ENCODE peak calls at places on chromosome 21, in ten cellular contexts. I, O, K, P, U, D, A, L, W and Q are unnamed samples.

GRCh38 chr21:42878993-42879787 is at the start of gene WDR4:
- DNase-seq in I (peak), O (peak), K (peak), P (peak), U (peak), D (peak), A (peak), L (peak), W (peak), Q (peak)

GRCh38 chr21:31894441-31894840 is 21.6 kb downstream of the HUNK start:
- DNase-seq in I (no peak), O (no peak), K (no peak), P (no peak), U (no peak), D (no peak), A (peak), L (no peak), W (no peak), Q (no peak)

GRCh38 chr21:34797926-34798595 is 129.3 kb downstream of the CLIC6 start:
- DNase-seq in I (no peak), O (no peak), K (no peak), P (peak), U (no peak), D (no peak), A (no peak), L (no peak), W (no peak), Q (no peak)

GRCh38 chr21:42075686-42076471 is 4.8 kb downstream of the UMODL1 start:
- DNase-seq in I (peak), O (no peak), K (no peak), P (no peak), U (no peak), D (no peak), A (no peak), L (peak), W (no peak), Q (no peak)

GRCh38 chr21:43313221-43313938 is 113.6 kb downstream of the SIK1 start:
- DNase-seq in I (no peak), O (no peak), K (no peak), P (no peak), U (no peak), D (no peak), A (no peak), L (no peak), W (no peak), Q (no peak)

GRCh38 chr21:43767980-43768867 is 7.9 kb downstream of the CSTB start:
- DNase-seq in I (no peak), O (no peak), K (no peak), P (peak), U (no peak), D (peak), A (no peak), L (no peak), W (peak), Q (peak)

GRCh38 chr21:41761211-41762181 is 5.4 kb downstream of the RIPK4 start:
- DNase-seq in I (no peak), O (peak), K (no peak), P (peak), U (no peak), D (peak), A (no peak), L (no peak), W (peak), Q (no peak)

GRCh38 chr21:15003463-15004135 is 61.2 kb downstream of the NRIP1 start:
- DNase-seq in I (no peak), O (no peak), K (no peak), P (no peak), U (no peak), D (no peak), A (no peak), L (no peak), W (no peak), Q (no peak)

GRCh38 chr21:45525910-45526306 is 16.3 kb downstream of the SLC19A1 start:
- DNase-seq in I (peak), O (peak), K (no peak), P (no peak), U (no peak), D (no peak), A (peak), L (peak), W (no peak), Q (no peak)

GRCh38 chr21:41418393-41418792 is 7.6 kb upstream of the MX1 start:
- DNase-seq in I (no peak), O (no peak), K (no peak), P (no peak), U (no peak), D (no peak), A (no peak), L (no peak), W (no peak), Q (no peak)

GRCh38 chr21:39386194-39386593 is 37.3 kb upstream of the HMGN1 start:
- DNase-seq in I (peak), O (peak), K (no peak), P (no peak), U (no peak), D (peak), A (peak), L (peak), W (no peak), Q (no peak)

GRCh38 chr21:33898546-33898945 is 17.1 kb downstream of the ATP5PO start:
- DNase-seq in I (no peak), O (no peak), K (no peak), P (no peak), U (no peak), D (no peak), A (no peak), L (no peak), W (no peak), Q (peak)

GRCh38 chr21:40689241-40689640 is 157.7 kb downstream of the DSCAM start:
- DNase-seq in I (no peak), O (no peak), K (no peak), P (no peak), U (no peak), D (no peak), A (no peak), L (no peak), W (no peak), Q (no peak)

GRCh38 chr21:38999148-38999547 is 184.1 kb downstream of the PSMG1 start:
- DNase-seq in I (no peak), O (no peak), K (no peak), P (no peak), U (no peak), D (peak), A (peak), L (no peak), W (peak), Q (no peak)

GRCh38 chr21:14900611-14901010 is 164.2 kb downstream of the NRIP1 start:
- DNase-seq in I (no peak), O (no peak), K (no peak), P (peak), U (no peak), D (peak), A (no peak), L (no peak), W (peak), Q (no peak)

GRCh38 chr21:43719748-43720538 is 1.0 kb downstream of the PDXK start:
- DNase-seq in I (peak), O (no peak), K (no peak), P (no peak), U (no peak), D (no peak), A (no peak), L (peak), W (no peak), Q (no peak)

GRCh38 chr21:41953831-41954653 is at the start of gene C2CD2:
- DNase-seq in I (no peak), O (peak), K (no peak), P (peak), U (no peak), D (peak), A (peak), L (peak), W (peak), Q (peak)

GRCh38 chr21:44874497-44875331 is 1.2 kb upstream of the PTTG1IP start:
- DNase-seq in I (peak), O (peak), K (peak), P (peak), U (peak), D (peak), A (no peak), L (peak), W (no peak), Q (peak)

GRCh38 chr21:44390886-44391285 is 37.5 kb downstream of the TRPM2 start:
- DNase-seq in I (no peak), O (no peak), K (peak), P (no peak), U (no peak), D (no peak), A (no peak), L (no peak), W (no peak), Q (no peak)

GRCh38 chr21:43913928-43914327 is 48.9 kb downstream of the AGPAT3 start:
- DNase-seq in I (no peak), O (peak), K (no peak), P (no peak), U (no peak), D (no peak), A (no peak), L (peak), W (peak), Q (no peak)

GRCh38 chr21:44876849-44877575 is 3.5 kb upstream of the PTTG1IP start:
- DNase-seq in I (no peak), O (no peak), K (no peak), P (no peak), U (no peak), D (no peak), A (no peak), L (no peak), W (no peak), Q (no peak)

GRCh38 chr21:33257404-33257803 is 8.8 kb upstream of the IL10RB start:
- DNase-seq in I (no peak), O (no peak), K (no peak), P (no peak), U (no peak), D (no peak), A (no peak), L (no peak), W (no peak), Q (no peak)

GRCh38 chr21:27536319-27536718 is 569.4 kb upstream of the ADAMTS5 start:
- DNase-seq in I (no peak), O (no peak), K (no peak), P (peak), U (no peak), D (no peak), A (no peak), L (no peak), W (peak), Q (no peak)

GRCh38 chr21:42066521-42066920 is 4.6 kb upstream of the UMODL1 start:
- DNase-seq in I (no peak), O (no peak), K (no peak), P (no peak), U (no peak), D (no peak), A (no peak), L (no peak), W (no peak), Q (no peak)

GRCh38 chr21:44356636-44357035 is 3.2 kb downstream of the TRPM2 start:
- DNase-seq in I (no peak), O (no peak), K (no peak), P (no peak), U (no peak), D (no peak), A (no peak), L (no peak), W (no peak), Q (no peak)

GRCh38 chr21:28154121-28154520 is 838.6 kb downstream of the LTN1 start:
- DNase-seq in I (no peak), O (no peak), K (no peak), P (no peak), U (no peak), D (peak), A (no peak), L (no peak), W (peak), Q (no peak)

GRCh38 chr21:43686811-43687565 is 27.6 kb downstream of the RRP1B start:
- DNase-seq in I (no peak), O (no peak), K (no peak), P (no peak), U (no peak), D (no peak), A (no peak), L (peak), W (no peak), Q (no peak)

GRCh38 chr21:41080485-41080884 is 87.5 kb upstream of the BACE2 start:
- DNase-seq in I (no peak), O (no peak), K (no peak), P (no peak), U (no peak), D (no peak), A (no peak), L (no peak), W (no peak), Q (no peak)

GRCh38 chr21:44616591-44616926 is 4.7 kb downstream of the KRTAP10-8 start:
- DNase-seq in I (no peak), O (no peak), K (no peak), P (peak), U (no peak), D (no peak), A (no peak), L (no peak), W (no peak), Q (no peak)

GRCh38 chr21:31136891-31137290 is 98.6 kb upstream of the KRTAP19-8 start:
- DNase-seq in I (no peak), O (no peak), K (no peak), P (no peak), U (no peak), D (peak), A (peak), L (no peak), W (peak), Q (peak)

GRCh38 chr21:31382060-31382459 is 38.0 kb upstream of the TIAM1 start:
- DNase-seq in I (no peak), O (no peak), K (no peak), P (no peak), U (no peak), D (no peak), A (no peak), L (no peak), W (no peak), Q (no peak)

GRCh38 chr21:36079010-36079649 is 9.3 kb downstream of the CBR1 start:
- DNase-seq in I (no peak), O (no peak), K (no peak), P (no peak), U (peak), D (no peak), A (no peak), L (no peak), W (no peak), Q (no peak)
- H3K4me3 ChIP-seq in I (peak), O (no peak), K (no peak), P (no peak), U (peak), D (no peak), A (no peak), L (no peak), W (no peak), Q (no peak)

GRCh38 chr21:37566790-37567725 is 200.5 kb downstream of the DYRK1A start:
- DNase-seq in I (no peak), O (no peak), K (no peak), P (no peak), U (no peak), D (no peak), A (no peak), L (no peak), W (peak), Q (no peak)

GRCh38 chr21:37563641-37564340 is 197.2 kb downstream of the DYRK1A start:
- DNase-seq in I (peak), O (peak), K (peak), P (peak), U (peak), D (peak), A (peak), L (peak), W (peak), Q (peak)

GRCh38 chr21:37564924-37565529 is 198.5 kb downstream of the DYRK1A start:
- DNase-seq in I (no peak), O (no peak), K (no peak), P (no peak), U (no peak), D (no peak), A (no peak), L (no peak), W (peak), Q (no peak)

GRCh38 chr21:37564341-37564923 is 197.9 kb downstream of the DYRK1A start:
- DNase-seq in I (peak), O (peak), K (peak), P (peak), U (peak), D (peak), A (peak), L (peak), W (peak), Q (peak)

GRCh38 chr21:37565530-37566223 is 199.1 kb downstream of the DYRK1A start:
- DNase-seq in I (no peak), O (no peak), K (no peak), P (no peak), U (no peak), D (peak), A (no peak), L (no peak), W (peak), Q (peak)
- H3K4me3 ChIP-seq in I (no peak), O (no peak), K (no peak), P (no peak), U (no peak), D (no peak), A (no peak), L (no peak), W (no peak), Q (peak)

GRCh38 chr21:29578306-29578705 is 279.6 kb downstream of the BACH1 start:
- DNase-seq in I (no peak), O (no peak), K (no peak), P (no peak), U (no peak), D (no peak), A (no peak), L (no peak), W (no peak), Q (no peak)

GRCh38 chr21:29580886-29581285 is 282.2 kb downstream of the BACH1 start:
- DNase-seq in I (no peak), O (no peak), K (no peak), P (no peak), U (no peak), D (no peak), A (no peak), L (no peak), W (no peak), Q (no peak)

GRCh38 chr21:29585462-29585861 is 286.7 kb downstream of the BACH1 start:
- DNase-seq in I (no peak), O (no peak), K (no peak), P (no peak), U (no peak), D (no peak), A (no peak), L (no peak), W (no peak), Q (no peak)

GRCh38 chr21:29586696-29587095 is 288.0 kb downstream of the BACH1 start:
- DNase-seq in I (no peak), O (no peak), K (no peak), P (no peak), U (no peak), D (no peak), A (no peak), L (no peak), W (no peak), Q (peak)

DNA sequence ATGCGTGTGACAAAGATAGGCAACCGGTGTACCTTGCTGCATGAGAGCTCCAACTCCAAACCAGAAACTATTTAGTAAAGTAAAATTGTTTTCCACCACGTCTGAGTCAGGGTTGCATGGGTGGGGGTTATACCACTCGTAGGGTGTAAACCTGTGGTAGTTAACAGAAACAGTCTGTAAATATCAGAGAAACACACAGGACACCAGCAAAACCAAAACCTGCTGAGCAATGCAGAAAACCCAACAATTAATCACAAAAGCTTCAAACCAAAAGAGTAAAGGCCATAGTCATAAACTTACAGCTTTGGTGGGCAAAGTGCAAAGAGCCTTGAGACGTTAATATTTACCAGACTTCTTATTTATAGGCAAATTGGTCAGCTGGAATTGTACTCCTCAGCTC is 282.7 kb downstream of the BACH1 start:
- DNase-seq in I (no peak), O (no peak), K (no peak), P (no peak), U (no peak), D (no peak), A (no peak), L (no peak), W (no peak), Q (no peak)
- H3K4me3 ChIP-seq in I (no peak), O (no peak), K (no peak), P (no peak), U (no peak), D (no peak), A (no peak), L (no peak), W (no peak), Q (no peak)

GRCh38 chr21:46560568-46561447 is 44.1 kb downstream of the S100B start:
- DNase-seq in I (no peak), O (no peak), K (no peak), P (no peak), U (no peak), D (no peak), A (no peak), L (peak), W (no peak), Q (no peak)
- H3K4me3 ChIP-seq in I (no peak), O (no peak), K (no peak), P (no peak), U (peak), D (no peak), A (no peak), L (no peak), W (no peak), Q (no peak)

GRCh38 chr21:16532841-16533240 is 803.1 kb downstream of the USP25 start:
- DNase-seq in I (no peak), O (no peak), K (no peak), P (no peak), U (no peak), D (peak), A (no peak), L (no peak), W (peak), Q (peak)

GRCh38 chr21:16535100-16535418 is 805.3 kb downstream of the USP25 start:
- DNase-seq in I (no peak), O (peak), K (peak), P (peak), U (no peak), D (peak), A (peak), L (peak), W (peak), Q (peak)

GRCh38 chr21:16534408-16535099 is 804.8 kb downstream of the USP25 start:
- DNase-seq in I (no peak), O (peak), K (peak), P (peak), U (no peak), D (peak), A (peak), L (peak), W (peak), Q (peak)

GRCh38 chr21:16536661-16537359 is 807.0 kb downstream of the USP25 start:
- DNase-seq in I (no peak), O (no peak), K (no peak), P (peak), U (no peak), D (peak), A (no peak), L (no peak), W (peak), Q (peak)

DNA sequence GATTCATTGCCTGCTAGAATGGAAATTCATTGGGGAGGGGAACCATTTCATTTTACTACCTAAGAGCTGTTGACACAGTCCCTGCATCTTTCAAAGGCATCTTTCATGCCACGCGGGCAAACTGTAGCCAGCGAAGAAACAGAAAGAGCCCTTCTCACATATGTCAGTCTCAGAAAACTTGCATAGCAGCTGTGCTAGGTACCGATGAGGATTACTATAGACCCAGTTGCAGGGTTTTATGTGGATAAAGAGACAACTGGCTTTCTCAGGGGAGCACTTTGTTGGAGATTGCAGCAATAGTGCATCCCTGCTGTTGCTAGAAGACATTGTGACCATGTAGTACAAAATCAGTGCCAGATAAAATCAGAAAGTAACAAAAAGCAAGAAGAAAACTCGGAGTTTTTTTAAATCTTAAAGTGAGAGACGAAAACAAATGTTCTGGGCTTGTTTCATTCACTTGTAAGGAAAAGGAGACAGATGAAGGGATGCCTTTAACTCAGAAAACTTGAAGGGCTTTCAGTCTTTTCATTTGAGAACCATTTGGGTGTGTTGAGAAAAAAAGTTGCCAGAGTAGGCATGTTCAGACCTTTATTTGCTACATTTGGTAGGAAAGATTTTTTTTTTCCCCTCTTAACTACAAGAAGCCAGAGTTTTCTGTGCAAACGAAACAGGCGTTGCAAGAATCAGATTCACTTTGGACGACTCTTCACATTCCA is 804.1 kb downstream of the USP25 start:
- DNase-seq in I (no peak), O (no peak), K (no peak), P (no peak), U (no peak), D (no peak), A (peak), L (no peak), W (no peak), Q (no peak)
- H3K4me3 ChIP-seq in I (no peak), O (peak), K (peak), P (peak), U (no peak), D (peak), A (peak), L (no peak), W (peak), Q (peak)

DNA sequence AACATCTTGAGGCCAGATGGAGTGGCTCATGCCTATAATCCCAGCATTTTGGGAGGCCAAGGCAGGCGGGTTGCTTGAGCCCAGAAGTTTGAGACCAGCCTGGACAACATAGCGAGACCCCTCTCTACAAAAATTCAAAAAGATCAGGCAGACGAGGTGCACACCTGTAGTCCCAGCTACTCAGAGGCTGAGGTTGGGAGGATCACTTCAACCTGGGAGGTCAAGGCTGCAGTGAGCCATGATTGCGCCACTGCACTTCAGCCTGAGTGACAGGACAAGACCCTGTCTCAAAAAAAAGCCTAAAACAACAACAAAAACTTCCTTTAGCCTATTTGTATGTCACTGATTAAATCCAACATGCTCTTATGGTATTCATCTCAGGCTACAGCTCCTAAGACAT is 6.8 kb upstream of the DOP1B start:
- DNase-seq in I (no peak), O (no peak), K (no peak), P (no peak), U (no peak), D (no peak), A (no peak), L (no peak), W (no peak), Q (no peak)
- H3K4me3 ChIP-seq in I (no peak), O (no peak), K (no peak), P (no peak), U (peak), D (no peak), A (no peak), L (no peak), W (no peak), Q (no peak)